ENCODE peak calls at places on chromosomes 1 and 21, in five cellular contexts. One of them, this sample, is unnamed.

GRCh38 chr1:157115851-157116734 is 16.5 kb upstream of the ETV3L start:
- DNase-seq in brain microvascular endothelial cell: no peak
- DNase-seq in body of pancreas: no peak
- DNase-seq in HFF-Myc: no peak
- DNase-seq in H1: no peak
- DNase-seq in this sample: no peak

GRCh38 chr1:197838836-197839235 is 63.6 kb upstream of the DENND1B start:
- DNase-seq in brain microvascular endothelial cell: peak
- DNase-seq in body of pancreas: no peak
- DNase-seq in HFF-Myc: peak
- DNase-seq in H1: no peak
- DNase-seq in this sample: no peak

GRCh38 chr1:198575715-198576641 is 35.5 kb upstream of the ATP6V1G3 start:
- DNase-seq in brain microvascular endothelial cell: no peak
- DNase-seq in body of pancreas: no peak
- DNase-seq in HFF-Myc: no peak
- DNase-seq in H1: no peak
- DNase-seq in this sample: no peak

GRCh38 chr1:234601217-234602017 is 8.6 kb downstream of the IRF2BP2 start:
- DNase-seq in brain microvascular endothelial cell: no peak
- DNase-seq in body of pancreas: no peak
- DNase-seq in HFF-Myc: no peak
- DNase-seq in H1: no peak
- DNase-seq in this sample: peak

GRCh38 chr1:198099755-198100154 is 57.0 kb upstream of the NEK7 start:
- DNase-seq in brain microvascular endothelial cell: no peak
- DNase-seq in body of pancreas: no peak
- DNase-seq in HFF-Myc: no peak
- DNase-seq in H1: no peak
- DNase-seq in this sample: no peak

GRCh38 chr1:13699936-13700520 is at the start of gene PRDM2:
- DNase-seq in brain microvascular endothelial cell: no peak
- DNase-seq in body of pancreas: peak
- DNase-seq in HFF-Myc: no peak
- DNase-seq in H1: no peak
- DNase-seq in this sample: peak

GRCh38 chr21:42038826-42039425 is 28.8 kb upstream of the ZBTB21 start:
- DNase-seq in brain microvascular endothelial cell: no peak
- DNase-seq in body of pancreas: peak
- DNase-seq in HFF-Myc: peak
- DNase-seq in H1: no peak
- DNase-seq in this sample: no peak

GRCh38 chr21:16713331-16714114 is 799.3 kb upstream of the CXADR start:
- DNase-seq in brain microvascular endothelial cell: no peak
- DNase-seq in body of pancreas: no peak
- DNase-seq in HFF-Myc: no peak
- DNase-seq in H1: no peak
- DNase-seq in this sample: no peak

GRCh38 chr21:43188181-43188580 is 19.4 kb downstream of the CRYAA start:
- DNase-seq in brain microvascular endothelial cell: no peak
- DNase-seq in body of pancreas: no peak
- DNase-seq in HFF-Myc: no peak
- DNase-seq in H1: no peak
- DNase-seq in this sample: no peak

GRCh38 chr1:93749894-93750301 is 68.3 kb upstream of the BCAR3 start:
- DNase-seq in brain microvascular endothelial cell: no peak
- DNase-seq in body of pancreas: peak
- DNase-seq in HFF-Myc: no peak
- DNase-seq in H1: peak
- DNase-seq in this sample: no peak

GRCh38 chr1:200429221-200429751 is 19.4 kb upstream of the ZNF281 start:
- DNase-seq in brain microvascular endothelial cell: peak
- DNase-seq in body of pancreas: no peak
- DNase-seq in HFF-Myc: no peak
- DNase-seq in H1: no peak
- DNase-seq in this sample: no peak

GRCh38 chr1:173139706-173140105 is 67.4 kb downstream of the TNFSF4 start:
- DNase-seq in brain microvascular endothelial cell: no peak
- DNase-seq in body of pancreas: no peak
- DNase-seq in HFF-Myc: no peak
- DNase-seq in H1: no peak
- DNase-seq in this sample: no peak

GRCh38 chr1:119141020-119141424 is 569 bp upstream of the WARS2 start:
- DNase-seq in brain microvascular endothelial cell: peak
- DNase-seq in body of pancreas: peak
- DNase-seq in HFF-Myc: no peak
- DNase-seq in H1: no peak
- DNase-seq in this sample: peak

GRCh38 chr1:23065385-23065784 is 46.1 kb downstream of the KDM1A start:
- DNase-seq in brain microvascular endothelial cell: no peak
- DNase-seq in body of pancreas: no peak
- DNase-seq in HFF-Myc: no peak
- DNase-seq in H1: no peak
- DNase-seq in this sample: peak

GRCh38 chr1:7407547-7407895 is 363.6 kb upstream of the VAMP3 start:
- DNase-seq in brain microvascular endothelial cell: no peak
- DNase-seq in body of pancreas: no peak
- DNase-seq in HFF-Myc: no peak
- DNase-seq in H1: no peak
- DNase-seq in this sample: no peak

GRCh38 chr1:180860535-180860934 is 52.2 kb upstream of the KIAA1614 start:
- DNase-seq in brain microvascular endothelial cell: no peak
- DNase-seq in body of pancreas: no peak
- DNase-seq in HFF-Myc: no peak
- DNase-seq in H1: no peak
- DNase-seq in this sample: no peak

GRCh38 chr21:33821580-33822322 is 93.9 kb downstream of the ATP5PO start:
- DNase-seq in brain microvascular endothelial cell: no peak
- DNase-seq in body of pancreas: no peak
- DNase-seq in HFF-Myc: no peak
- DNase-seq in H1: no peak
- DNase-seq in this sample: no peak

GRCh38 chr21:42556960-42557359 is 43.3 kb downstream of the SLC37A1 start:
- DNase-seq in brain microvascular endothelial cell: no peak
- DNase-seq in body of pancreas: no peak
- DNase-seq in HFF-Myc: no peak
- DNase-seq in H1: no peak
- DNase-seq in this sample: no peak

GRCh38 chr1:35288761-35289160 is 20.3 kb downstream of the ZMYM4 start:
- DNase-seq in brain microvascular endothelial cell: peak
- DNase-seq in body of pancreas: no peak
- DNase-seq in HFF-Myc: no peak
- DNase-seq in H1: no peak
- DNase-seq in this sample: no peak

GRCh38 chr1:35282172-35282571 is 13.7 kb downstream of the ZMYM4 start:
- DNase-seq in brain microvascular endothelial cell: no peak
- DNase-seq in body of pancreas: no peak
- DNase-seq in HFF-Myc: no peak
- DNase-seq in H1: no peak
- DNase-seq in this sample: no peak

GRCh38 chr1:35284852-35285251 is 16.3 kb downstream of the ZMYM4 start:
- DNase-seq in brain microvascular endothelial cell: no peak
- DNase-seq in body of pancreas: no peak
- DNase-seq in HFF-Myc: no peak
- DNase-seq in H1: no peak
- DNase-seq in this sample: no peak

GRCh38 chr1:35290452-35290851 is 21.9 kb downstream of the ZMYM4 start:
- DNase-seq in brain microvascular endothelial cell: no peak
- DNase-seq in body of pancreas: no peak
- DNase-seq in HFF-Myc: no peak
- DNase-seq in H1: no peak
- DNase-seq in this sample: no peak

GRCh38 chr1:35287807-35288640 is 19.5 kb downstream of the ZMYM4 start:
- DNase-seq in brain microvascular endothelial cell: peak
- DNase-seq in body of pancreas: no peak
- DNase-seq in HFF-Myc: no peak
- DNase-seq in H1: no peak
- DNase-seq in this sample: no peak
- H3K4me3 ChIP-seq in brain microvascular endothelial cell: no peak
- H3K4me3 ChIP-seq in body of pancreas: no peak
- H3K4me3 ChIP-seq in HFF-Myc: no peak
- H3K4me3 ChIP-seq in H1: no peak
- H3K4me3 ChIP-seq in this sample: no peak

DNA sequence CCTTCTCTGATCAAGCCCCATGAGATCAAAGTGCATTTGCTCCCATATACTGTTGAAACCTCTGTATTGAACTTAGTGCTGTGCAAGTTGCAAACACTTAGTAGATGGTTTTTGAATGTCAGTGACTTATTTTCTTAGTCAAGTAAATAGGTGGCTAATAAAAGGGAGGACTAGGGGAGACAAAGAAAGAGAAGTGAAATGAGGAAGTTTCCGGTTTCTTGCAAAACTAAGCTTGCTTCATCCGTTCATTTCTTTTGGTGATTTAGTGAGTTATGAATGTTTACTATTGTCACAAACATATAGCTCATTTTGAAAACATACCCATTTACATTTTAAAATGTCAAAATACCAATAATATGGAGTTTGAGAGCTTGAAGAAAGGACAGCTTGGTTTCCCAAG is 23.0 kb downstream of the ADAMTS5 start:
- DNase-seq in brain microvascular endothelial cell: no peak
- DNase-seq in body of pancreas: no peak
- DNase-seq in HFF-Myc: no peak
- DNase-seq in H1: no peak
- DNase-seq in this sample: no peak
- TF ChIP-seq CTCF in brain microvascular endothelial cell: no peak
- TF ChIP-seq CTCF in body of pancreas: no peak
- TF ChIP-seq CTCF in HFF-Myc: no peak
- TF ChIP-seq CTCF in H1: no peak
- TF ChIP-seq CTCF in this sample: no peak

GRCh38 chr1:48776400-48777218 is at the start of gene BEND5:
- DNase-seq in brain microvascular endothelial cell: no peak
- DNase-seq in body of pancreas: peak
- DNase-seq in HFF-Myc: no peak
- DNase-seq in H1: peak
- DNase-seq in this sample: peak
- H3K4me3 ChIP-seq in brain microvascular endothelial cell: peak
- H3K4me3 ChIP-seq in body of pancreas: peak
- H3K4me3 ChIP-seq in HFF-Myc: no peak
- H3K4me3 ChIP-seq in H1: peak
- H3K4me3 ChIP-seq in this sample: peak

GRCh38 chr1:111758373-111758772 is 2.7 kb downstream of the DDX20 start:
- DNase-seq in brain microvascular endothelial cell: no peak
- DNase-seq in body of pancreas: no peak
- DNase-seq in HFF-Myc: no peak
- DNase-seq in H1: no peak
- DNase-seq in this sample: no peak
- TF ChIP-seq CTCF in brain microvascular endothelial cell: peak
- TF ChIP-seq CTCF in body of pancreas: no peak
- TF ChIP-seq CTCF in HFF-Myc: no peak
- TF ChIP-seq CTCF in H1: no peak
- TF ChIP-seq CTCF in this sample: peak